ENCODE peak calls at places on chromosomes 3 and 15, in five cellular contexts. M is astrocyte of the spinal cord, C is HFFc6, S is GM13977, Q is fibroblast of mammary gland. J is an unnamed sample.

GRCh38 chr15:49038382-49038781 is 7.9 kb downstream of the SECISBP2L start:
- DNase-seq in C (no peak), M (peak), Q (peak), S (no peak), J (peak)

GRCh38 chr3:38669668-38670067 is 20.2 kb upstream of the SCN5A start:
- DNase-seq in M (no peak), S (no peak), Q (no peak), C (no peak), J (no peak)

GRCh38 chr15:62287066-62287857 is 122.2 kb upstream of the C2CD4B start:
- DNase-seq in C (no peak), M (no peak), Q (peak), S (no peak), J (peak)

GRCh38 chr3:177051419-177051818 is 145.9 kb downstream of the TBL1XR1 start:
- DNase-seq in M (no peak), Q (no peak), S (no peak), C (no peak), J (no peak)

GRCh38 chr3:46495901-46496456 is 1.8 kb upstream of the RTP3 start:
- DNase-seq in Q (no peak), M (peak), C (peak), S (no peak), J (peak)

GRCh38 chr3:17300441-17300840 is 415.7 kb downstream of the PLCL2 start:
- DNase-seq in S (no peak), C (no peak), Q (no peak), M (no peak), J (no peak)

GRCh38 chr15:100661161-100661560 is 58.8 kb downstream of the ASB7 start:
- DNase-seq in C (no peak), M (no peak), S (no peak), Q (no peak), J (no peak)

GRCh38 chr15:101810905-101811304 is 1.1 kb upstream of the OR4F15 start:
- DNase-seq in Q (no peak), M (no peak), S (no peak), C (no peak), J (no peak)

GRCh38 chr3:59559721-59560514 is 510.1 kb upstream of the CFAP20DC start:
- DNase-seq in C (peak), S (no peak), M (peak), Q (peak), J (peak)

GRCh38 chr3:169769287-169770181 is at the start of gene ACTRT3:
- DNase-seq in Q (peak), M (peak), S (peak), C (peak), J (peak)

GRCh38 chr3:22349445-22349844 is 598.4 kb upstream of the ZNF385D start:
- DNase-seq in M (no peak), S (no peak), Q (no peak), C (no peak), J (no peak)

GRCh38 chr3:18890459-18890858 is 257.9 kb upstream of the KCNH8 start:
- DNase-seq in C (no peak), S (no peak), M (no peak), Q (no peak), J (no peak)

GRCh38 chr15:74365619-74366445 is 1.6 kb downstream of the CYP11A1 start:
- DNase-seq in Q (peak), S (no peak), C (peak), M (peak), J (peak)

GRCh38 chr3:102972350-102972749 is 537.5 kb downstream of the ZPLD1 start:
- DNase-seq in S (no peak), C (no peak), M (peak), Q (no peak), J (no peak)

GRCh38 chr3:101954361-101954760 is 105.0 kb downstream of the NFKBIZ start:
- DNase-seq in C (no peak), Q (no peak), S (no peak), M (no peak), J (no peak)

GRCh38 chr15:58447244-58448010 is 15.6 kb downstream of the LIPC start:
- DNase-seq in S (no peak), M (peak), C (no peak), Q (peak), J (peak)

GRCh38 chr3:99714146-99714545 is 75.8 kb downstream of the COL8A1 start:
- DNase-seq in C (peak), Q (peak), S (no peak), M (peak), J (peak)

GRCh38 chr3:2623463-2623862 is 486.7 kb downstream of the IL5RA start:
- DNase-seq in C (no peak), S (no peak), M (no peak), Q (peak), J (no peak)

GRCh38 chr3:149462653-149463052 is 11.8 kb upstream of the TM4SF4 start:
- DNase-seq in M (no peak), Q (peak), S (no peak), C (peak), J (peak)

GRCh38 chr3:49611291-49611690 is 57.0 kb downstream of the BSN start:
- DNase-seq in C (no peak), S (no peak), Q (no peak), M (no peak), J (no peak)

GRCh38 chr3:189096092-189096491 is 75.7 kb upstream of the TPRG1 start:
- DNase-seq in Q (no peak), S (no peak), M (no peak), C (no peak), J (no peak)

GRCh38 chr15:71275566-71276354 is 160.5 kb downstream of the THSD4 start:
- DNase-seq in C (no peak), M (no peak), Q (no peak), S (no peak), J (no peak)

GRCh38 chr15:63048986-63049665 is 6.6 kb downstream of the TPM1 start:
- DNase-seq in M (peak), C (peak), Q (peak), S (peak), J (peak)

GRCh38 chr3:69718832-69719231 is 20.4 kb upstream of the MITF start:
- DNase-seq in S (no peak), Q (no peak), C (no peak), M (no peak), J (no peak)
- TF ChIP-seq CTCF in S (no peak), Q (no peak), C (no peak), M (no peak), J (no peak)

GRCh38 chr3:144491333-144491732 is 519.7 kb downstream of the DIPK2A start:
- DNase-seq in M (no peak), Q (no peak), C (no peak), S (no peak), J (no peak)
- TF ChIP-seq CTCF in M (no peak), Q (no peak), C (no peak), S (no peak), J (no peak)

GRCh38 chr3:128572644-128573105 is 77.9 kb downstream of the RPN1 start:
- DNase-seq in Q (no peak), M (no peak), C (no peak), S (peak), J (no peak)
- TF ChIP-seq CTCF in Q (peak), M (peak), C (peak), S (peak), J (peak)

GRCh38 chr3:107987036-107987557 is 103.7 kb downstream of the CD47 start:
- DNase-seq in C (peak), M (peak), Q (peak), S (no peak), J (peak)
- TF ChIP-seq CTCF in C (no peak), M (no peak), Q (no peak), S (no peak), J (no peak)

DNA sequence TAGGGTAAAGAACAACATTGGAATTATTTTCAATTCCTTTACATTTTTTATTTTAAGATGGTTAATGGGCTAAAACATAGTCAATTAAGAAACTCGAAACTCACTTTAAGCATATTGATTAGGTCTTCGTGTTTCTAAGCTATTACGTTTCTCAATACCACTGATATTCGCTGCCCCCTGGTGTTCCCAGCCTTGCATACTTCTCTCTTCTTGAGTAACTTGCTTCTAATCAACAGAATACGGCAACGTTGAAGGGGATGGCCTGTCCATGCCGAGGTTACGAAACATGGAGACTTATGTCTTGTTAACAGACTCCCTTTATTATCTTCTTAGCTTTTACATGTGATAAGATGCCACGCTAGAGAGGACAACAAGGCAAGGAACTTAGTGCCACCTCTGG is 43.6 kb downstream of the ROBO1 start:
- DNase-seq in M (no peak), Q (no peak), S (no peak), C (no peak), J (no peak)
- TF ChIP-seq CTCF in M (no peak), Q (no peak), S (no peak), C (no peak), J (no peak)

DNA sequence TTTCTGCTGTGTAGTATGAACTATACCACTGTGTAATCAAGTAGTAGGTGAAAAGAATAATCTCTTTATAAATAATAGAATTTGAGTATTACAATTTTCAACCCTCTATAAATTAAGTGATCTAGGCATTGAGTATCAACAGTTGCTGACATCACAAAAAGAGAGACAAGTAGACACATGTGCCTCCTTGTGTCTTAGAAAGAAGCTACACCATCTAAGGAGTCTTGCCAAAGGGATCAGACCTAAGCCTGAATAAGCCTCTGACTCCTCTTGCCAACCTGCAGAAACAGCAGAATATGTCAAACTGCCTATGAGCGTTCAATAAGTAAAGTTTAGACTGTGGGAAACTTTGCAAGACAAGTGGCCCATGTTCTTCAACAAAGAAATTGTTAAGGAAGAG is 5.8 kb upstream of the MTMR10 start:
- DNase-seq in C (no peak), S (no peak), M (no peak), Q (peak), J (no peak)
- TF ChIP-seq CTCF in C (no peak), S (no peak), M (no peak), Q (no peak), J (no peak)

DNA sequence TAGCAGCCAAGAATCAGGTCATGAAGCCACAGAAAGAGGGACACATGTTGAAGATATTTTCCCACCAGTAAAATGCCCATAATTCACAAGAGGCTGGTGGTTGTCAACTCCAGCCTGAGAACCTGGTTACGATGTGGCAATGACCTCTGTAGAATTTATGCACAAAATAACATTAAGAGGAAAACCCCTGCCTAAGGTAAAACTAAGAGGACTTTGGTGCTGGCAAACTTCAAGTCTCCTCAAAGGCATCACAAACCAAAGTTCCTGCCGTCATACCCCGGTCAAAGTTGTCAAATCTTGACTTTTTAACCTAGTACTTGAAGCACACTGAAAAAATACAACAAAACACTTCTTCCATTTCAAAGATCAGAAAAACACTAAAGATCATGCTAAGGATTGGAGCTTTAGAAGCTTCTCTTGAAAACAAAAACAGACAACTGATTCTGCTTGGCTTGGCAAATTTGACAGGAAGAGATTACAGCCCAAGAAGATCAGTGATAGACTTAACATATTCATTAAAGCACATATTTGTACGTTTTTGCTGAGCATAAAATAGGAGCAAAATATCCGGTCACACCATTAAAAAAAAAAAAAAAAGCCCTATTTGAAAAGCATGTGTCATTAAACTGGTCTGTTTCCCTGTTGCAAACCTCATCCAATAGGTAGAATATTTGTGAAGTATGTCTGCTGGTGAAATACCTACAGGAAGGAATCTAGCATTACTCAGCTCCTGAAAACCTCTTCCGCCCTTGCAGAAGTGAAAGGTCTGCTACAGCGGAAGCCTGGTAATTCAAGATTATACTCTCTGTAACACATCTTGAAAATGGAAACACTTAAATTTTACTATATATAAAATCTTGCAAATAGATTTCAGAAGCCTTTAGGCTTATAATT is 22.8 kb downstream of the EIF4E3 start:
- DNase-seq in Q (no peak), S (no peak), M (no peak), C (no peak), J (no peak)
- TF ChIP-seq CTCF in Q (no peak), S (no peak), M (no peak), C (no peak), J (no peak)

GRCh38 chr15:60079210-60079609 is 75.1 kb downstream of the FOXB1 start:
- DNase-seq in M (no peak), S (no peak), C (no peak), Q (no peak), J (no peak)
- TF ChIP-seq CTCF in M (peak), S (peak), C (peak), Q (peak), J (peak)

DNA sequence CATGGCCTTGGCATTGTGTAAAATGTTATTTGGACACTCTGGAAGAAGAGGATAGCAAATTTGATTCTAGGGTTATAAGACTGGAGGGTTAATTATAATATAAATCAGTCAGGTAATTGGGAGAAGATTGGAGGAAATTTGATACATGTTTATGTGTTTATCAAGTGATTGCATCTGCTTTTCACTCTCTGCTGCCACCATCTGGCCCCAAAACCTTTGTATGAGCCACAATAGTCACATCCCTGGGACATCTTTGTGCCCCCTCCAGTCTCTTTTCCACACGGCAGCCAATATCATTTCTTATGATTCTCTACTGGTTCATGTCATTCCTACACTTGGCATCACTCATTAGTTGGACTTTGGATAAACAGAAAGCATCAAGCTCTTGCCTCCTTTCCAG is 602.2 kb upstream of the SUCLG2 start:
- DNase-seq in M (no peak), C (no peak), S (no peak), Q (no peak), J (no peak)
- TF ChIP-seq CTCF in M (no peak), C (peak), S (peak), Q (no peak), J (no peak)

J was measured in AG10803.